ENCODE peak calls at places on chromosome 9, in eight cellular contexts. D, E, M, B, P, T, U and A are unnamed samples.

GRCh38 chr9:33765411-33765810 is 29.9 kb upstream of the PRSS3 start:
- DNase-seq in D (no peak), E (no peak), M (no peak), B (no peak), P (peak; percentile 70), T (no peak), U (no peak), A (no peak)

GRCh38 chr9:113875917-113876805 is at the start of gene ZNF618:
- DNase-seq in D (no peak), E (peak; percentile 82), M (no peak), B (peak; percentile 68), P (no peak), T (no peak), U (peak; percentile 24), A (peak; percentile 81)

GRCh38 chr9:88258012-88258411 is 119.7 kb upstream of the SPATA31C2 start:
- DNase-seq in D (no peak), E (no peak), M (no peak), B (no peak), P (peak; percentile 71), T (no peak), U (peak; percentile 53), A (no peak)

GRCh38 chr9:98795970-98796363 is 388 bp downstream of the ANKS6 start:
- DNase-seq in D (no peak), E (peak; percentile 83), M (no peak), B (peak; percentile 77), P (no peak), T (no peak), U (no peak), A (peak; percentile 54)

GRCh38 chr9:115717711-115718173 is 435.8 kb upstream of the PAPPA start:
- DNase-seq in D (no peak), E (no peak), M (no peak), B (no peak), P (peak; percentile 33), T (no peak), U (no peak), A (no peak)

GRCh38 chr9:80188579-80188978 is 616.8 kb downstream of the TLE4 start:
- DNase-seq in D (no peak), E (no peak), M (no peak), B (no peak), P (no peak), T (no peak), U (no peak), A (no peak)

GRCh38 chr9:29691758-29692407 is 2118.6 kb upstream of the C9orf72 start:
- DNase-seq in D (no peak), E (no peak), M (no peak), B (no peak), P (no peak), T (no peak), U (no peak), A (no peak)

GRCh38 chr9:131609116-131609830 is 64.0 kb downstream of the PRRT1B start:
- DNase-seq in D (no peak), E (peak; percentile 37), M (no peak), B (no peak), P (peak; percentile 74), T (no peak), U (peak; percentile 65), A (no peak)

GRCh38 chr9:73151653-73152382 is at the start of gene ANXA1:
- DNase-seq in D (no peak), E (no peak), M (no peak), B (no peak), P (peak; percentile 83), T (no peak), U (peak; percentile 13), A (no peak)

GRCh38 chr9:92276223-92277007 is 17.1 kb downstream of the IARS1 start:
- DNase-seq in D (no peak), E (no peak), M (no peak), B (no peak), P (no peak), T (no peak), U (no peak), A (no peak)

GRCh38 chr9:86741311-86742215 is 205.7 kb downstream of the GAS1 start:
- DNase-seq in D (no peak), E (no peak), M (no peak), B (no peak), P (peak; percentile 68), T (no peak), U (no peak), A (no peak)

GRCh38 chr9:20040991-20041606 is 252.3 kb upstream of the SLC24A2 start:
- DNase-seq in D (no peak), E (no peak), M (no peak), B (no peak), P (no peak), T (no peak), U (no peak), A (no peak)

GRCh38 chr9:129338701-129339445 is 160.8 kb upstream of the IER5L start:
- DNase-seq in D (no peak), E (no peak), M (no peak), B (no peak), P (peak; percentile 78), T (no peak), U (no peak), A (peak; percentile 75)

GRCh38 chr9:80867731-80868130 is 821.6 kb downstream of the TLE1 start:
- DNase-seq in D (no peak), E (no peak), M (no peak), B (no peak), P (peak; percentile 72), T (no peak), U (no peak), A (no peak)

GRCh38 chr9:18920141-18920611 is 112.8 kb downstream of the SAXO1 start:
- DNase-seq in D (no peak), E (no peak), M (no peak), B (no peak), P (no peak), T (no peak), U (no peak), A (no peak)

GRCh38 chr9:134994926-134995791 is 77.4 kb upstream of the FCN1 start:
- DNase-seq in D (no peak), E (no peak), M (no peak), B (peak; percentile 35), P (no peak), T (no peak), U (no peak), A (peak; percentile 28)

DNA sequence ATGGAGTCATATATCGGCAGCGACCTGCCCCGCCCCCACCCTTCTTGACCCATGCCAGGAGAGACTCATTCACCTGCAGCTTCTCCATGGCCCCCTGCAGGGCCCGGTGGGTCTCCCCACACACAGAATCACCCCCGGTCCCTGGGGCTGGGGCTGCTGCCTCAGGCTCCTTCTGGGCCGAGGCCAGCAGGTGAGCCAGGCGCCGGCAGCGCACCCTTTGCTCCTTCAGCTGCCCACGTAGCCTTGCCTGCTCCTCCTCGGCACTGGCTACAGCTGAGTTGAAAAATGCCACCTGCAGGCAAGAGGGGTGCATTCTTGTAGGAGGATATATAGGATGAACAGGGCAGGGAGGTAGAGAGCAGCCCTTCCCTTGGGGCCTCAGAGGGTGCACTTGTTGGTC is 17.9 kb downstream of the GOLGA2 start:
- DNase-seq in D (no peak), E (no peak), M (no peak), B (no peak), P (no peak), T (no peak), U (no peak), A (no peak)
- H3K27ac ChIP-seq in D (no peak overlapping the region), E (no peak overlapping the region), M (no peak overlapping the region), B (no peak overlapping the region), P (no peak overlapping the region), T (no peak overlapping the region), U (no peak overlapping the region), A (no peak overlapping the region)

DNA sequence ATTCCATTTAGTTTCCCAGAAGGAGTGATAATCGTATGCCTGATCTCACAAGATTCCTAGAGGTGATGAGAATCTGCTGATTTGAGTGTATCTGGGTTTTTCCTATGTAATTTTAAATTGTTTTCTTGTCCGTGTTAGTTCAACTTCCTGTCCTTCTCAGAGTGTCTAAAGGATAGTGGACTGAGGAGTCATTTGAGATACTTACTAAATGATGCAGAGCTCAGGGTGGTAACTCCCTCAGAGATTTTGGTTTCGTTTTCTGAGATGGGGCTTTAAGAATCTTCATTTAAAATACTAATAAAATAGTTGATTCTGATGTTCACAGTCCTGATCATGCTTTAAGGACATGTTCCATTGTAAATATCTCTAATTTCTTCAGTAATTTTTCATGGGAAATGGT is 30.3 kb downstream of the MELK start:
- DNase-seq in D (no peak), E (no peak), M (no peak), B (no peak), P (peak; percentile 66), T (no peak), U (no peak), A (no peak)
- H3K27ac ChIP-seq in D (no peak overlapping the region), E (no peak overlapping the region), M (no peak overlapping the region), B (no peak overlapping the region), P (peak overlapping the region; percentile 55), T (no peak overlapping the region), U (no peak overlapping the region), A (no peak overlapping the region)

GRCh38 chr9:27536168-27536567 is 6.6 kb upstream of the MOB3B start:
- DNase-seq in D (no peak), E (no peak), M (no peak), B (no peak), P (no peak), T (no peak), U (no peak), A (no peak)

GRCh38 chr9:27535701-27536118 is 6.1 kb upstream of the MOB3B start:
- DNase-seq in D (no peak), E (no peak), M (no peak), B (no peak), P (no peak), T (no peak), U (no peak), A (no peak)

GRCh38 chr9:27534131-27534530 is 4.5 kb upstream of the MOB3B start:
- DNase-seq in D (no peak), E (no peak), M (no peak), B (no peak), P (no peak), T (no peak), U (no peak), A (no peak)

GRCh38 chr9:27537027-27537435 is 7.4 kb upstream of the MOB3B start:
- DNase-seq in D (no peak), E (no peak), M (no peak), B (no peak), P (no peak), T (no peak), U (no peak), A (no peak)

GRCh38 chr9:27534658-27535209 is 5.1 kb upstream of the MOB3B start:
- DNase-seq in D (no peak), E (no peak), M (no peak), B (no peak), P (no peak), T (no peak), U (no peak), A (no peak)
- H3K27ac ChIP-seq in D (no peak overlapping the region), E (no peak overlapping the region), M (peak overlapping the region; percentile 75), B (peak overlapping the region; percentile 33), P (no peak overlapping the region), T (no peak overlapping the region), U (peak overlapping the region; percentile 16), A (no peak overlapping the region)

GRCh38 chr9:76574171-76574767 is 115.3 kb downstream of the GCNT1 start:
- DNase-seq in D (no peak), E (no peak), M (no peak), B (no peak), P (no peak), T (no peak), U (no peak), A (no peak)
- H3K27ac ChIP-seq in D (no peak overlapping the region), E (no peak overlapping the region), M (peak overlapping the region; percentile 17), B (no peak overlapping the region), P (no peak overlapping the region), T (no peak overlapping the region), U (no peak overlapping the region), A (no peak overlapping the region)